ENCODE peak calls at places on chromosomes 3 and 15, in ten cellular contexts. B, F, C, O, L, G, W, R, I and X are unnamed samples.

GRCh38 chr15:60179786-60180391 is 175.8 kb downstream of the FOXB1 start:
- DNase-seq in L (no peak), O (peak), G (peak), I (no peak), C (peak), B (peak), R (peak), W (no peak), F (no peak), X (no peak)

GRCh38 chr15:89098281-89098680 is 10.0 kb downstream of the ABHD2 start:
- DNase-seq in C (no peak), O (no peak), W (no peak), R (no peak), I (no peak), G (no peak), L (no peak), F (peak), B (no peak), X (no peak)

GRCh38 chr3:71537211-71537611 is 46.3 kb downstream of the FOXP1 start:
- DNase-seq in R (peak), W (peak), G (no peak), O (peak), F (peak), L (no peak), C (peak), I (no peak), B (peak), X (peak)

GRCh38 chr15:71588746-71589145 is 221.6 kb upstream of the NR2E3 start:
- DNase-seq in R (peak), C (no peak), G (no peak), F (no peak), W (no peak), B (peak), O (no peak), L (no peak), I (no peak), X (no peak)

GRCh38 chr3:186519021-186519658 is 25.0 kb downstream of the CRYGS start:
- DNase-seq in B (no peak), G (no peak), F (no peak), R (no peak), O (no peak), L (no peak), C (no peak), I (no peak), W (no peak), X (no peak)

GRCh38 chr3:127077068-127077467 is 94.2 kb downstream of the PLXNA1 start:
- DNase-seq in G (no peak), L (no peak), O (no peak), B (no peak), F (no peak), R (no peak), C (no peak), W (no peak), I (no peak), X (no peak)

GRCh38 chr15:75182187-75183131 is 19.2 kb upstream of the C15orf39 start:
- DNase-seq in B (no peak), G (no peak), F (no peak), I (no peak), W (no peak), R (peak), L (no peak), C (no peak), O (peak), X (peak)

GRCh38 chr3:186281172-186281571 is 80.9 kb downstream of the DGKG start:
- DNase-seq in F (no peak), O (no peak), R (peak), W (no peak), G (no peak), B (peak), I (no peak), C (no peak), L (no peak), X (peak)

GRCh38 chr3:146550743-146551510 is 6.5 kb upstream of the PLSCR1 start:
- DNase-seq in G (peak), L (no peak), F (no peak), O (peak), W (no peak), R (peak), I (no peak), B (peak), C (peak), X (no peak)

GRCh38 chr15:60389261-60390077 is 8.3 kb downstream of the ANXA2 start:
- DNase-seq in I (peak), F (no peak), B (no peak), O (no peak), L (no peak), G (peak), W (no peak), R (peak), C (no peak), X (no peak)

GRCh38 chr15:99925661-99926461 is 192.6 kb upstream of the LYSMD4 start:
- DNase-seq in O (peak), W (peak), C (peak), L (peak), I (peak), F (peak), G (no peak), R (peak), B (no peak), X (peak)

GRCh38 chr3:112813723-112814171 is 32.9 kb downstream of the CD200R1L start:
- DNase-seq in F (peak), L (no peak), C (no peak), G (no peak), O (no peak), W (no peak), R (peak), I (no peak), B (no peak), X (no peak)

GRCh38 chr3:29758108-29759020 is 477.5 kb downstream of the RBMS3 start:
- DNase-seq in B (peak), L (no peak), G (no peak), C (no peak), O (no peak), W (no peak), I (no peak), R (peak), F (no peak), X (no peak)

GRCh38 chr3:61425356-61425755 is 136.0 kb upstream of the PTPRG start:
- DNase-seq in B (no peak), C (no peak), L (no peak), F (no peak), I (no peak), O (no peak), W (no peak), G (no peak), R (no peak), X (no peak)

GRCh38 chr3:171804618-171805389 is 5.5 kb downstream of the PLD1 start:
- DNase-seq in W (no peak), L (no peak), I (no peak), B (peak), G (no peak), O (no peak), C (no peak), R (peak), F (peak), X (no peak)

GRCh38 chr15:73370151-73370550 is 1.4 kb upstream of the HCN4 start:
- DNase-seq in I (no peak), R (peak), C (no peak), B (no peak), O (no peak), G (no peak), L (no peak), W (no peak), F (no peak), X (no peak)
- H3K4me3 ChIP-seq in I (no peak), R (no peak), C (no peak), B (no peak), O (no peak), G (no peak), L (no peak), W (no peak), F (no peak), X (no peak)

GRCh38 chr3:159914421-159914820 is 74.2 kb upstream of the IL12A start:
- DNase-seq in I (no peak), W (no peak), B (no peak), F (no peak), C (no peak), L (no peak), O (no peak), G (no peak), R (peak), X (no peak)

GRCh38 chr3:159911664-159912037 is 77.0 kb upstream of the IL12A start:
- DNase-seq in B (no peak), R (no peak), I (peak), G (no peak), O (no peak), L (no peak), C (no peak), F (no peak), W (no peak), X (no peak)

GRCh38 chr3:159907828-159908227 is 80.8 kb upstream of the IL12A start:
- DNase-seq in R (no peak), G (no peak), O (no peak), W (no peak), B (no peak), L (no peak), F (no peak), I (no peak), C (no peak), X (no peak)

GRCh38 chr3:159913712-159914414 is 74.8 kb upstream of the IL12A start:
- DNase-seq in R (no peak), C (no peak), I (peak), L (no peak), O (no peak), W (no peak), G (no peak), B (no peak), F (no peak), X (no peak)

DNA sequence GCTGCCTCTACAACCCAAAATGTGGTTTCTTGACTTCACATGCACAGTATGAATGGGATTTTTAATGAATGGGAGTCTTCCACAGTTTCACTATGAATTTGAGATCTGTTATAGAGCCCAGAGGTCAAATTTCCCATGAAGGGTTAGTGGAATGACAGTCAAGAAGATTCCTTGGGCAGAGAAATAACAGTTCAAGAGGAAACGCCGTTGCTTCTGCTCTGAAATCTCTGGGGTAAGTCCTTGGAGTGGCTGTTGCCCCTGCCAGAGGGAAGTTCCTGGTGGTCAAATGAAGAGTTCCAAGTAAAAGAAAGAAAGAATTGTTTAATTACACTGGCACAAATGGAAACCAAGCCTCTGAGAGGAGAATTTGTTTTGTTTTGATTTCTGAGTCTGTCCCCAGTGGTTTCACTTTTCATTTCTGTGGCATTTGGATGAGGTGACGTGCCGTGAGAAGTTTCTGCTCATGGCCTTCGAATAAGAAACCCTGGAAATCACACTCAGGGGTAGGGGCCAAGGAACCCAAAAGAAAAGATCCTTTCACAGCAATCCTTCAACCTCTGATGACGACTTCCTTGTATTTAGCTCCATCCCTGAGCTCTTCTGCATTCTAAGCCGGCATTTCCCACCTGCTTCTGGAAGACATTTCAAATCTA is 77.5 kb upstream of the IL12A start:
- DNase-seq in C (no peak), R (no peak), L (no peak), W (no peak), I (peak), B (no peak), G (no peak), F (no peak), O (no peak), X (no peak)
- H3K4me3 ChIP-seq in C (no peak), R (no peak), L (no peak), W (peak), I (no peak), B (no peak), G (no peak), F (peak), O (no peak), X (peak)

DNA sequence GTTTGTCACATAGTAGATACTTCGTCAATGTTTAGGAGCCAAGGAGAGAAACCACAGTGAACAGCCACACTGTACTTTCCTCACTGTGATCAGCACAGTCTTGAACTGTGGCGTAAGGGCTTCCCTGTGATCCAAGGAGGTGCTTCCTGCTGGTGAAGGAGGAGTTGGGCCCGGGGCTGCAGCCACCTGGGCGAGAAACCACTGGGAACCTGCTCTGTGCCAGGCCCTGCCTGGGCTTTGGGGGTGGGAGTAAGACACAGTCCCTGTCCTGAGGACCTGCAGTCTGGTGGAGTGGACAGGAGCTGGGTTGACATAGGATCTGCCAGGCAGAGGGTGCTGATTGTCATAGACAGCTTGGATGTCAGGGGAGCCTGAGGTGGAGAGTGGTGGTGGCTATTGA is 60.5 kb upstream of the MRPS22 start:
- DNase-seq in W (no peak), I (no peak), C (no peak), O (no peak), B (no peak), G (no peak), F (no peak), L (no peak), R (no peak), X (peak)
- H3K4me3 ChIP-seq in W (no peak), I (no peak), C (no peak), O (no peak), B (no peak), G (no peak), F (no peak), L (no peak), R (no peak), X (no peak)

GRCh38 chr15:96948981-96949380 is 618.5 kb downstream of the NR2F2 start:
- DNase-seq in F (no peak), O (no peak), C (no peak), B (no peak), I (no peak), G (no peak), W (no peak), R (no peak), L (no peak), X (no peak)

GRCh38 chr15:96947296-96947695 is 616.8 kb downstream of the NR2F2 start:
- DNase-seq in G (no peak), I (no peak), C (no peak), O (no peak), R (no peak), W (no peak), L (no peak), B (no peak), F (no peak), X (no peak)

GRCh38 chr15:96947830-96948229 is 617.3 kb downstream of the NR2F2 start:
- DNase-seq in R (no peak), I (no peak), F (no peak), B (no peak), L (no peak), O (peak), G (no peak), C (no peak), W (no peak), X (no peak)
- H3K4me3 ChIP-seq in R (no peak), I (peak), F (peak), B (no peak), L (no peak), O (peak), G (no peak), C (no peak), W (peak), X (no peak)

GRCh38 chr3:17009831-17010230 is 125.1 kb downstream of the PLCL2 start:
- DNase-seq in B (peak), O (no peak), G (no peak), R (no peak), L (no peak), W (no peak), F (no peak), I (no peak), C (no peak), X (no peak)
- H3K4me3 ChIP-seq in B (no peak), O (no peak), G (no peak), R (no peak), L (no peak), W (no peak), F (no peak), I (no peak), C (no peak), X (no peak)

GRCh38 chr3:177426151-177426904 is 229.0 kb upstream of the TBL1XR1 start:
- DNase-seq in B (no peak), L (no peak), G (no peak), W (no peak), I (no peak), C (no peak), F (no peak), O (no peak), R (peak), X (no peak)
- H3K4me3 ChIP-seq in B (no peak), L (no peak), G (no peak), W (no peak), I (no peak), C (no peak), F (no peak), O (no peak), R (no peak), X (no peak)

GRCh38 chr3:66453525-66454463 is 47.0 kb downstream of the LRIG1 start:
- DNase-seq in L (no peak), I (no peak), O (no peak), F (no peak), B (no peak), C (no peak), W (no peak), G (no peak), R (no peak), X (no peak)

GRCh38 chr3:66456711-66457173 is 44.1 kb downstream of the LRIG1 start:
- DNase-seq in O (no peak), G (no peak), B (no peak), L (no peak), I (no peak), R (no peak), C (no peak), F (peak), W (peak), X (peak)

GRCh38 chr3:66450389-66451022 is 50.3 kb downstream of the LRIG1 start:
- DNase-seq in C (no peak), L (peak), F (peak), I (no peak), G (no peak), B (peak), W (peak), R (peak), O (no peak), X (peak)

GRCh38 chr3:66452247-66453040 is 48.4 kb downstream of the LRIG1 start:
- DNase-seq in R (no peak), W (peak), G (no peak), I (no peak), C (no peak), L (no peak), F (peak), O (no peak), B (no peak), X (no peak)

DNA sequence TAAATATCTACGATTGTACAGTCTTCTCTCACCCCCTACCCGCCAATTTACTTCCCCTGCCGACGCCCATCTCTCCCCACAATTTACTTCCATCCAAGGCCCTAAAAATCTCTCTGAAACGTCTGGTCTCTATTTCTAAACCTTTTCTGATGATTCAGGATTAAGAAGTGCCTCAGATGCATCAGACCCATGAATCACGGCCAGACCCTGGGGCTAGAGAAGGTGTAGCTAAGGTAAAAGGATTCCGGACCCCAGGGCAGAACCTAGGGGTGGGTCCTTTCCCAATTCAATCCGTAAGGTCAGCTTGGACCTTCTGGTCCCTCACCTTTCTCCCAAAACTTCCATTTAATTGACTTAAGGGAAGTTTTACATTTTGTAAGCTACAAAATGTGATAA is 46.4 kb downstream of the LRIG1 start:
- DNase-seq in B (no peak), R (peak), G (no peak), L (no peak), O (no peak), I (no peak), C (no peak), W (no peak), F (no peak), X (no peak)
- H3K4me3 ChIP-seq in B (no peak), R (no peak), G (no peak), L (no peak), O (no peak), I (no peak), C (no peak), W (peak), F (no peak), X (no peak)

GRCh38 chr3:114685053-114685630 is 391.3 kb downstream of the TIGIT start:
- DNase-seq in B (no peak), R (peak), L (no peak), C (no peak), W (no peak), G (no peak), I (no peak), O (no peak), F (no peak), X (no peak)
- H3K4me3 ChIP-seq in B (peak), R (peak), L (no peak), C (no peak), W (peak), G (no peak), I (no peak), O (no peak), F (peak), X (no peak)

GRCh38 chr3:169660709-169661566 is 2.6 kb downstream of the MECOM start:
- DNase-seq in O (peak), R (peak), L (no peak), I (no peak), G (no peak), B (peak), F (peak), W (no peak), C (no peak), X (no peak)

GRCh38 chr3:169658311-169658931 is 5.1 kb downstream of the MECOM start:
- DNase-seq in O (peak), L (no peak), C (no peak), F (peak), W (no peak), B (no peak), R (no peak), G (no peak), I (no peak), X (peak)

GRCh38 chr3:169659096-169659521 is 4.4 kb downstream of the MECOM start:
- DNase-seq in B (no peak), G (no peak), C (no peak), L (no peak), W (no peak), R (no peak), O (no peak), F (peak), I (no peak), X (peak)

GRCh38 chr3:169659858-169660614 is 3.5 kb downstream of the MECOM start:
- DNase-seq in F (peak), W (no peak), O (no peak), I (no peak), R (no peak), L (no peak), C (no peak), B (no peak), G (no peak), X (peak)

DNA sequence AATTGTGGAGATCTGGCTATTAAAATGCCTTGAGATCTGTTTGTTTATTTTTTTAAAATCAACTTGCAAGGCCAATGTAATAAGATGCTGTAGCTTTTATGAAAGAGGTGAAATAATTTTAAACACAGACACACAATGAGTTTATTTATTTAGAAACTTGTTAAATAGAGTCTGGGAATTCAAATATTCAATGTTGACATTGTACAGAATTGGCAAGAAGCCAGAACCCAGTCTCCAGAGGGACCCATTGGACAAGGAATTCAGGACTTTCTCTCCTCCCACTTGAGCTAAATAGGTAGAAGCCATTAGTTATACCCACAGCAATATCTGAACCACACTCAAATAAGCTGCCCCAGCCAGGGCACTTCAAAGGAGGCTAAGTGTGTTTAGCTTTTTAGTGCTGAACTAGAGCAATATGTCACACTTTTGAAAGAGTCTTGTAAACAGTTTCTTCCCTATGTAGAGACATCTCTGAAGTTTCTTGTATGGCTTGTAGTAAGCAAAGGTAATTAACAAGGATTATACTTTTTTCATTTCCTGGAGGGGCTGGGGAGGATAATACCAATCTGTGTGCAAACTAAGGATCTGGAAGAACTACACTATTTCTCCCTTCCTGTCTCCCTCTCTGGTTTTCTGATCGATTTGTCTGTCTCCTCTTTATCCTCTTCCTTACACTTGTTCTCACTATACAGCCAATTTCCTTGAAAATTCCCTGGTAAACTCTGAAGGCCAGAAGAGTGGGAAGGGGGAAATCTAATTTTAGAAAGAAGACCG is 6.0 kb downstream of the MECOM start:
- DNase-seq in I (no peak), F (no peak), R (no peak), L (peak), O (peak), G (no peak), C (no peak), W (no peak), B (no peak), X (no peak)
- H3K4me3 ChIP-seq in I (no peak), F (peak), R (no peak), L (no peak), O (no peak), G (no peak), C (no peak), W (peak), B (no peak), X (no peak)